ENCODE peak calls at places on chromosomes 5 and 9, in six cellular contexts. J, X, B, L, Q and I are unnamed samples.
A peak's percentile ranks its signal among the peaks of the same experiment; 100 is the strongest.

GRCh38 chr9:127858041-127858512 is 3.6 kb upstream of the ENG start:
- DNase-seq in J (peak; percentile 83), X (peak; percentile 49), B (peak; percentile 88), L (peak; percentile 67), Q (no peak), I (no peak)

GRCh38 chr9:121945281-121945680 is 147.8 kb downstream of the TTLL11 start:
- DNase-seq in J (no peak), X (no peak), B (no peak), L (no peak), Q (no peak), I (no peak)

GRCh38 chr9:4929917-4930316 is 55.2 kb upstream of the JAK2 start:
- DNase-seq in J (no peak), X (peak; percentile 24), B (no peak), L (no peak), Q (no peak), I (no peak)

GRCh38 chr5:56669534-56670483 is 145.5 kb upstream of the MAP3K1 start:
- DNase-seq in J (peak; percentile 28), X (peak; percentile 11), B (peak; percentile 71), L (peak; percentile 41), Q (peak; percentile 65), I (no peak)

GRCh38 chr9:129113645-129114304 is 2.6 kb downstream of the PTPA start:
- DNase-seq in J (no peak), X (no peak), B (peak; percentile 35), L (no peak), Q (no peak), I (no peak)

GRCh38 chr5:149382517-149383220 is 3.6 kb upstream of the IL17B start:
- DNase-seq in J (no peak), X (no peak), B (no peak), L (no peak), Q (no peak), I (no peak)

GRCh38 chr5:171579162-171579561 is 159.7 kb downstream of the FGF18 start:
- DNase-seq in J (peak; percentile 79), X (no peak), B (no peak), L (no peak), Q (no peak), I (no peak)

GRCh38 chr5:352639-353598 is 31.4 kb downstream of the AHRR start:
- DNase-seq in J (no peak), X (no peak), B (no peak), L (no peak), Q (no peak), I (no peak)

GRCh38 chr9:130088056-130088455 is 34.4 kb downstream of the GPR107 start:
- DNase-seq in J (no peak), X (no peak), B (no peak), L (no peak), Q (no peak), I (no peak)

GRCh38 chr5:143019614-143020515 is 249.7 kb downstream of the ARHGAP26 start:
- DNase-seq in J (no peak), X (no peak), B (no peak), L (no peak), Q (no peak), I (no peak)

GRCh38 chr9:12739014-12739413 is 35.8 kb upstream of the LURAP1L start:
- DNase-seq in J (no peak), X (no peak), B (no peak), L (no peak), Q (no peak), I (no peak)

GRCh38 chr9:73640971-73641370 is 489.3 kb downstream of the ANXA1 start:
- DNase-seq in J (no peak), X (no peak), B (no peak), L (no peak), Q (no peak), I (no peak)

GRCh38 chr9:131986576-131986975 is 93.1 kb downstream of the MED27 start:
- DNase-seq in J (no peak), X (no peak), B (no peak), L (no peak), Q (no peak), I (no peak)

GRCh38 chr9:130694205-130694604 is 625 bp downstream of the EXOSC2 start:
- DNase-seq in J (no peak), X (no peak), B (no peak), L (no peak), Q (no peak), I (no peak)

GRCh38 chr9:2596003-2596402 is 25.6 kb upstream of the VLDLR start:
- DNase-seq in J (no peak), X (no peak), B (no peak), L (no peak), Q (no peak), I (no peak)

GRCh38 chr5:92050970-92051369 is 667.9 kb upstream of the ARRDC3 start:
- DNase-seq in J (no peak), X (no peak), B (no peak), L (no peak), Q (no peak), I (no peak)

GRCh38 chr9:63816742-63817621 is 1468.0 kb downstream of the FOXD4L5 start:
- DNase-seq in J (peak; percentile 82), X (peak; percentile 87), B (peak; percentile 96), L (peak; percentile 89), Q (peak; percentile 34), I (peak; percentile 80)

DNA sequence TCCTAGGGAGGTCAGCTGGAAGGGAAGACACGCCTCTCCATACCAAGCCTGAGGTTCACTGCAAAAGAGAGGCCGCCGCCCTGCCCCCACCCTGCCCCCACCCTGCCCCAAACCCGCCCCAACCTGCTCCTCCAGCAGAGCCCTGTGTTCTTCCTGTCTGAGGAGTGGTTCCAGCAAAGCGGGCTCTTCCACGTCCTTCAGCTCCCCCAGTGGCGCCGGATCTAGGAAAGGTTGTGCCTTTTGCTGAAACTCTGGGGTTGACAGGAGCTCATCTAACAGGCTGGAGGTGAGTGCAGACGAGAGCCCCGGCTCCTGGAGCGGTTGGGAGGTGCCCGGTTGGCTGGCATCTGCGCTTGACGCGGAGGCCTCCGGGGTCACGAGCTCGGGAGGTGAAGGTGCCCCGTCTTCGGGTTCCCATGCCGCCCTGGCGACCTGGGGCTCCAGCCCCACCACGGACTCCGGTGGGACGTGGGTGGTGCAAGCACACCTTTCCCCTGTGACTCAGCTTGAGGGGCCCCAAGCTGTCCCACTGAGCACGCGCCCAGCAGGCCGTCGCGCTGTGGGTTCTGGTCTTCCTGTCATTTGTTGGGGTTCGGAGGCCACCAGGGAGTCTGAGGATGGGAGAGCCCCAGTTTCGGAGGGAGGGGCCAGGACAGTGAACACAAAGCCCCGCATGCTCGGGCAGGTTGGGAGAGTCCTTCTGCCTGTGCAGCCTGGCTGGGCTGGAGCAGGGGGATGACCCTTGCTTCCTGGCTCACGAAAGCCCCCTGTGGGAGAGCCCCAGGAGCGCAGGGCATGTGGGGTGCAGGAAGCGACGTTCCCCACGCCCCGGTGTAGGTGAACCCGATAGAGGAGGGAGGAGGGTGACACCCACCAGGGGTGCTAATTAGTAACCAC is 1467.1 kb downstream of the FOXD4L5 start:
- DNase-seq in J (peak; percentile 55), X (no peak), B (peak; percentile 94), L (peak; percentile 11), Q (peak; percentile 59), I (no peak)
- H3K4me3 ChIP-seq in J (peak overlapping the region; percentile 54), X (peak overlapping the region; percentile 53), B (no peak overlapping the region), L (peak overlapping the region; percentile 46), Q (peak overlapping the region; percentile 39), I (peak overlapping the region; percentile 83)

DNA sequence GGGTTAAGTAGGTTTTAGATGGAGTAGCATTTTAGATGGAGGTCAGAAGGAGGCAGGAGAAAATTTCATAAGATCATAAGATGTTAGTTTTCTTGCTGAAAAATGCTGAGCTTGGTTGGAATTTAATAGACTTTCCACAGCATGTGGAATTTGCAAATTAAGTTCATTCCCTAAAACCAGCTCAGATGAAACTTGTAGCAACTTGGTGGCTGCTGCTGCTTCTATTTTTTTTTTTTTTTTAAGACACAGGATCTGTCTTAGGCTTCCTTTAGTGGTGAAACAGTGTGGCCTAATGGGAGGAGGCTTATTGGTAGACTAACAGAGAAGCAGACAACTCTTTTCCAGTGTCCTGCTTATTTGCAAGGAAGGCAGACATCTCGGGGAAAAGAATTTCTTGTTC is 154.5 kb downstream of the AOPEP start:
- DNase-seq in J (no peak), X (no peak), B (no peak), L (peak; percentile 52), Q (no peak), I (no peak)
- H3K4me3 ChIP-seq in J (no peak overlapping the region), X (no peak overlapping the region), B (no peak overlapping the region), L (no peak overlapping the region), Q (no peak overlapping the region), I (no peak overlapping the region)

GRCh38 chr5:12952409-12952808 is 992.1 kb downstream of the DNAH5 start:
- DNase-seq in J (no peak), X (no peak), B (no peak), L (no peak), Q (no peak), I (no peak)
- H3K4me3 ChIP-seq in J (no peak overlapping the region), X (no peak overlapping the region), B (no peak overlapping the region), L (no peak overlapping the region), Q (no peak overlapping the region), I (no peak overlapping the region)

GRCh38 chr5:130502702-130503101 is 598.4 kb downstream of the CHSY3 start:
- DNase-seq in J (no peak), X (no peak), B (no peak), L (no peak), Q (no peak), I (no peak)
- H3K4me3 ChIP-seq in J (no peak overlapping the region), X (no peak overlapping the region), B (no peak overlapping the region), L (no peak overlapping the region), Q (no peak overlapping the region), I (no peak overlapping the region)

DNA sequence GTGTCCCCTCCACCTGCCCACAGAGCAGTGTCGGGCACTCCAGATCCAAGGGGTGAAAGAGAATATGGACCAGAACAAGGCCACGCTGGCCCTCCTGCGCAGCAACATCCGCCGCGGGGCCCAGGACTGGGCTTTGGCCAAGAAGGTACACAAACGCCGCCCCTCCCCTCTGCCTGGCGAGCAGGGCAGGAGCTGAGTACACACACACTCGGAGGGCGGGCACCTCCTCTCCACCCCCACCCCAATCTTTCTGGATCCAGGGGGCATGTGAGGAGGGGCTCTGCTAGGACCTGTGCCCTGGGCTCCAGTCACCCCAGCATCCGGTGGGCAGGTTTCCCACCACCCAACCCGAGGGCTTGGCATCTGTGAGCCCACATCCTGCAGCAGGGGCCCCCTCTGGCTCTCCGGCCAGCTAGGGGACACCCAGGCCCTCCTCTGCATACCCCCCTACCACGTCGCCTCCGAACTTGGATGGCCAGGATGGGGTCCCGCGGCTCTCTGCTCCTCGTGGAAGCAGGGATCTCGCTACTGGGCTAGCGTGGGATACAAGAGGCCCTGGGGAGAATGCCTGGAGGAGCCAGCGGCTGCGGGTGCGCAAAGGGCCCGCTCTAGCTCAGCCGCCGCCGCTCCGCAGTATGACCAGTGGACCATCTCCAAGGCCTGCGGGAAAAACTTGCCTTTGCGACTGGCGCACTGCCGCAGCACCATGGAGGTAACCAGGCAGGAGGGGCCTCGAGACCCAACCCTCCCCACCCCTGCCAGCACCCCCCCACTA is 3.1 kb downstream of the CCDC183 start:
- DNase-seq in J (no peak), X (no peak), B (peak; percentile 81), L (no peak), Q (no peak), I (no peak)
- H3K4me3 ChIP-seq in J (peak overlapping the region; percentile 66), X (no peak overlapping the region), B (peak overlapping the region; percentile 47), L (no peak overlapping the region), Q (peak overlapping the region; percentile 49), I (peak overlapping the region; percentile 27)

GRCh38 chr5:118603278-118603677 is 385.1 kb downstream of the DTWD2 start:
- DNase-seq in J (no peak), X (no peak), B (no peak), L (no peak), Q (no peak), I (no peak)
- H3K4me3 ChIP-seq in J (no peak overlapping the region), X (no peak overlapping the region), B (no peak overlapping the region), L (no peak overlapping the region), Q (no peak overlapping the region), I (no peak overlapping the region)